ENCODE peak calls at places on chromosomes 7 and 10, in five cellular contexts. P is fibroblast of mammary gland, L is activated B cell treated with CpG ODN at 0.5 μM for 24 hours, X is neural progenitor cell, U is adrenal gland. K is an unnamed sample.

GRCh38 chr7:158311791-158312190 is 275.8 kb downstream of the PTPRN2 start:
- DNase-seq in L (no peak), U (no peak), P (no peak), X (no peak), K (no peak)

GRCh38 chr10:10320981-10321380 is 696.7 kb upstream of the CELF2 start:
- DNase-seq in L (no peak), X (no peak), P (peak; percentile 78), U (no peak), K (no peak)

GRCh38 chr10:104445359-104445758 is 91.7 kb downstream of the CFAP58 start:
- DNase-seq in U (no peak), P (peak; percentile 92), X (no peak), L (no peak), K (no peak)

GRCh38 chr10:88063861-88064521 is 200.6 kb downstream of the PTEN start:
- DNase-seq in U (no peak), L (no peak), X (no peak), P (no peak), K (no peak)

GRCh38 chr7:71633571-71634008 is 501.6 kb downstream of the GALNT17 start:
- DNase-seq in X (peak; percentile 48), P (peak; percentile 92), L (no peak), U (peak; percentile 47), K (no peak)

GRCh38 chr10:102565793-102566192 is 62.0 kb downstream of the SUFU start:
- DNase-seq in L (no peak), P (no peak), U (no peak), X (peak; percentile 85), K (no peak)

GRCh38 chr10:86671985-86672710 is 3.8 kb downstream of the LDB3 start:
- DNase-seq in P (no peak), U (peak; percentile 79), X (peak; percentile 42), L (no peak), K (no peak)

GRCh38 chr7:11261470-11261869 is 287.8 kb downstream of the PHF14 start:
- DNase-seq in U (peak; percentile 51), L (no peak), P (no peak), X (no peak), K (no peak)

GRCh38 chr7:50295133-50295532 is 9.4 kb upstream of the IKZF1 start:
- DNase-seq in X (no peak), L (no peak), U (no peak), P (no peak), K (no peak)

GRCh38 chr10:74576586-74576985 is 249.8 kb upstream of the KAT6B start:
- DNase-seq in U (no peak), X (no peak), P (no peak), L (no peak), K (no peak)
- TF ChIP-seq CTCF in U (no peak), X (no peak), P (no peak), L (no peak), K (no peak)

GRCh38 chr10:13470270-13470669 is 58.5 kb downstream of the BEND7 start:
- DNase-seq in U (no peak), P (no peak), L (no peak), X (no peak), K (no peak)
- TF ChIP-seq CTCF in U (no peak), P (peak; percentile 5), L (no peak), X (peak; percentile 40), K (no peak)

GRCh38 chr7:21524680-21525079 is 18.2 kb upstream of the DNAH11 start:
- DNase-seq in P (no peak), X (no peak), L (no peak), U (no peak), K (no peak)

GRCh38 chr7:21526448-21526847 is 16.4 kb upstream of the DNAH11 start:
- DNase-seq in U (no peak), P (no peak), X (no peak), L (no peak), K (no peak)

DNA sequence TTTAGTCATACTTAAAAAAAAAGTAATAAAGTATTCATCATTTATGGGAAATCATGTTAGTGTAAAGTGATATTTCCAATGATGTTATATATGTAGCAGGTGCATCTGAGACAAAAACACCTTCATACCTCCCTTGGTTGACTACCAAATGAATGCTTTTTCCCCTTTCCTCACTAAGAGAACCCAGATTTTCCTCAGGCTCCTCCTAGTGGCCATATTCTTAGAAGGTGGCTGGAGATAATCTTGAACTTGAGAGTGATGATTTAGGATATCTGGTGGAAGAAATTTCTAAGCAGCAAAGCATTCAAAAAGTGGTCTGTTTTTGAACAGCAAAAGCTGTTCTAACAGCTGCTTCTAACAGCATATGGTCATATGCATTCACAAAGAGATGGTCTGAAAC is 16.8 kb upstream of the DNAH11 start:
- DNase-seq in U (no peak), X (no peak), P (peak; percentile 10), L (no peak), K (no peak)
- TF ChIP-seq CTCF in U (peak; percentile 36), X (peak; percentile 19), P (peak; percentile 41), L (no peak), K (peak; percentile 10)

DNA sequence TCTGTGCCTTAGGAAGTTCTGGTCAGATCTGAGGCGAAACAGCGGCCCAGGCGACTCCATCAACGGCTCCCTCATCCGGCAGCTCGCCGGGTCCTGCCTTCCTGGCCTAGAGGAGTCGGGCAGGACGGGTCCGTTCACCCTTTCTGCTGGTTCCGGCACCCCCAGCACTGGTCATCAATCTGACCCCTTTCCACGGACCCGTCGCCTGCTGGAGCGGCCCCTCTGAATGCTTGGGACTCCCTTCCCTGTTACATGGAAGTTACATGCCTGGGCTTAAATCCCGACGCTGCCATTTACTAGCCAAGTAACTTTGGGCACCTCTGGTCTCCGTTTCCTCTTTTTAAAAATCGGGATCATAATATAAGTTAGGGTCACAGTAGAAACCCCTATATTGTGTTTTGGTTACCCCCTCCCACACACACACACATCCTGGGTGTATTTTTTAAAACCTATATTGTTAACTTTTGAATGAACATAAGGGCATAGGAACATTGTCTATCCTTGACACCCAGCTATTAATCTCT is 607 bp upstream of the GGCT start:
- DNase-seq in L (no peak), P (no peak), U (no peak), X (no peak), K (no peak)
- TF ChIP-seq CTCF in L (no peak), P (peak; percentile 5), U (no peak), X (no peak), K (no peak)

K was measured in D721Med.